ENCODE peak calls at places on chromosomes 4 and X, in ten cellular contexts. R, L, K, I, J, U, E, F, P and H are unnamed samples.

GRCh38 chr4:73918058-73918457 is 48.9 kb downstream of the CXCL1 start:
- DNase-seq in R (no peak), L (no peak), K (no peak), I (no peak), J (no peak), U (no peak), E (no peak), F (no peak), P (no peak), H (no peak)

GRCh38 chr4:73129319-73129718 is 59.8 kb upstream of the COX18 start:
- DNase-seq in R (no peak), L (no peak), K (no peak), I (no peak), J (no peak), U (no peak), E (no peak), F (no peak), P (no peak), H (no peak)

GRCh38 chr4:48071171-48071570 is 54.6 kb downstream of the NIPAL1 start:
- DNase-seq in R (no peak), L (no peak), K (no peak), I (no peak), J (no peak), U (no peak), E (no peak), F (no peak), P (no peak), H (peak; percentile 31)

GRCh38 chr4:146371812-146372211 is 149.9 kb downstream of the SLC10A7 start:
- DNase-seq in R (no peak), L (peak; percentile 25), K (no peak), I (peak; percentile 71), J (no peak), U (no peak), E (no peak), F (no peak), P (no peak), H (no peak)

GRCh38 chr4:153704522-153704921 is 20.4 kb downstream of the TLR2 start:
- DNase-seq in R (no peak), L (no peak), K (no peak), I (no peak), J (no peak), U (no peak), E (no peak), F (no peak), P (no peak), H (no peak)

GRCh38 chrX:84186603-84187358 is 1.2 kb downstream of the RPS6KA6 start:
- DNase-seq in R (no peak), L (peak; percentile 31), K (no peak), I (no peak), J (no peak), U (no peak), E (peak; percentile 24), F (no peak), P (no peak), H (no peak)

GRCh38 chr4:10459305-10459704 is 2.1 kb upstream of the ZNF518B start:
- DNase-seq in R (no peak), L (no peak), K (no peak), I (no peak), J (no peak), U (no peak), E (no peak), F (no peak), P (no peak), H (no peak)

GRCh38 chrX:115560211-115560977 is 580 bp upstream of the PLS3 start:
- DNase-seq in R (no peak), L (no peak), K (peak; percentile 30), I (no peak), J (peak; percentile 85), U (no peak), E (no peak), F (no peak), P (no peak), H (peak; percentile 64)

GRCh38 chrX:12972867-12973560 is 1.9 kb upstream of the TMSB4X start:
- DNase-seq in R (no peak), L (no peak), K (no peak), I (no peak), J (no peak), U (no peak), E (no peak), F (no peak), P (no peak), H (no peak)

GRCh38 chrX:45172890-45173289 is 27.8 kb downstream of the DIPK2B start:
- DNase-seq in R (peak; percentile 74), L (peak; percentile 69), K (no peak), I (peak; percentile 16), J (peak; percentile 84), U (no peak), E (peak; percentile 58), F (no peak), P (no peak), H (peak; percentile 6)
- TF ChIP-seq CTCF in R (no peak), L (no peak), K (no peak), I (no peak), J (no peak), U (no peak), E (no peak), F (no peak), P (no peak), H (no peak)

GRCh38 chr4:159268607-159269006 is 165.7 kb downstream of the RAPGEF2 start:
- DNase-seq in R (no peak), L (peak; percentile 52), K (no peak), I (no peak), J (no peak), U (no peak), E (no peak), F (no peak), P (no peak), H (no peak)
- H3K4me3 ChIP-seq in R (no peak overlapping the region), L (no peak overlapping the region), K (no peak overlapping the region), I (no peak overlapping the region), J (no peak overlapping the region), U (peak overlapping the region; percentile 21), E (peak overlapping the region; percentile 51), F (no peak overlapping the region), P (peak overlapping the region; percentile 50), H (no peak overlapping the region)

DNA sequence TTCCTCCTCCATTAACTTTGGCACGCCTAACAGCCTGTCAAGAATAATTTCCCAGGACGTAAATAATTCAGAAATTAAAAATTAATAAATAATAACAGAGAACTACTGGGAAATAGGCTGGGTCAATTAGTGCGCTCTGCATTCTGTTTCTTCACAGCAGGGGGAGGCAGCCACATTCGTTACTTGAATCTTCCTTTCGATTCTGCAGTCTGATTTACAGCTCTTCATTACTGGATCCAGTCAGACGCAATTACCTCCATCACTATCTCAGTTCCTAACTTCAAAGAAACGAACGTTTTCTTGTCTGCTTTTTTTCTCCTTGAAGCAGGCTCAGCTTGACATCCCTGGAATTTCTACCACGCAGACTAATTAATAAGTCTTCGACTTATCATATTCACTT is 9.0 kb upstream of the RPL34 start:
- DNase-seq in R (no peak), L (peak; percentile 43), K (no peak), I (peak; percentile 41), J (no peak), U (no peak), E (peak; percentile 23), F (no peak), P (no peak), H (peak; percentile 54)
- TF ChIP-seq CTCF in R (peak; percentile 17), L (peak; percentile 35), K (peak; percentile 26), I (peak; percentile 33), J (no peak), U (no peak), E (no peak), F (no peak), P (peak; percentile 27), H (peak; percentile 60)

DNA sequence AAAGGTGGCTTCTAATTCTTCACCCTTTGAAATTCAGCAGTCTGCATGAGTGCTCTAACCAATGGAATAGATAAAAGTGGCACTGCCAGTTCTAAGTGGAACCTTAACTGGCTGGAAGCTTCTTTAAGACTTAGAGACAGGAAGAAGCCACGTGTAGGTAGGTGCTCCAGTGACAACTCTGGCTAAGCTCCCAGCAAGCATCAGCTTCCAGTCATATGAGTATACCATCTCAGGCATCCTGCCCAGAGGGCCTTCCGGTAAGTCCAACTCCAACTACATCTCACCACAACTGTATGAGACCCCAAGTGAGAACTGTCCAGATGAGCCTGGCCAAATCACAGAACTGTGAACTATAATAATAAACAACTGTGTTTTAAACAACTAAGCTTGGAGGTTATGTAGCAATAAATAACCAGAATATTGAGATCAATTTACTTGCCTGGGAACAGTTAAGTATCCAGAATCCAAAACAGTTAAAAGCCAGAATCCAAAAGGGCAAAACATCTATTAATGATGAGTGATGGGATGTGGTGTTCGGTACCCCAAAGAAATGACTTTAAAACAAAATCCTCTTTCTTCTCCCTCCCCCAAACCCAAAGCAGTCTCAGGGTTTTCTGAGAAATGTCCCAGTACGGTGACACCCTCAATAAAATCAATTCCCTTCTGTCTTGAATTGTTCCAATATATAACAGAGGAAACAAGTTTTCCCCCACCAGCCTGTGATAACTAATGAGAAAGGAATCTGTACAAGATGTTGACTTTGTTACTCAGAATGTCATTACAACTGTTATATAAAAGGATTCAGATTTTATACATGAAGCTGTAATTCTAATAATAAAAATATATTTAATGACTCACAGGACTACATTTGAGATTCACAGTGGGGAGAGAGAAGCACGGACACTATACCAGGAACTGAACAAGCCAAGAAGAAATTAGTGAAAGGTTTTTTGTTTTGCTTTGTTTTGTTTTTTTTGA is 4.2 kb downstream of the TSPAN5 start:
- DNase-seq in R (peak; percentile 56), L (peak; percentile 97), K (peak; percentile 40), I (no peak), J (peak; percentile 88), U (no peak), E (peak; percentile 90), F (no peak), P (no peak), H (peak; percentile 95)
- H3K4me3 ChIP-seq in R (no peak overlapping the region), L (peak overlapping the region; percentile 97), K (peak overlapping the region; percentile 3), I (no peak overlapping the region), J (no peak overlapping the region), U (no peak overlapping the region), E (peak overlapping the region; percentile 86), F (no peak overlapping the region), P (no peak overlapping the region), H (peak overlapping the region; percentile 15)

GRCh38 chr4:164718817-164719216 is 35.1 kb upstream of the SMIM31 start:
- DNase-seq in R (peak; percentile 46), L (no peak), K (no peak), I (no peak), J (no peak), U (no peak), E (no peak), F (no peak), P (no peak), H (no peak)

GRCh38 chr4:164716901-164717300 is 37.0 kb upstream of the SMIM31 start:
- DNase-seq in R (no peak), L (peak; percentile 1), K (no peak), I (peak; percentile 39), J (peak; percentile 4), U (no peak), E (no peak), F (no peak), P (no peak), H (no peak)
- TF ChIP-seq CTCF in R (peak; percentile 48), L (no peak), K (no peak), I (peak; percentile 37), J (peak; percentile 30), U (no peak), E (no peak), F (no peak), P (peak; percentile 31), H (no peak)

GRCh38 chrX:11438380-11438723 is 145.1 kb downstream of the AMELX start:
- DNase-seq in R (no peak), L (no peak), K (no peak), I (no peak), J (no peak), U (no peak), E (no peak), F (no peak), P (no peak), H (no peak)
- H3K4me3 ChIP-seq in R (no peak overlapping the region), L (no peak overlapping the region), K (no peak overlapping the region), I (peak overlapping the region; percentile 7), J (no peak overlapping the region), U (no peak overlapping the region), E (no peak overlapping the region), F (no peak overlapping the region), P (no peak overlapping the region), H (no peak overlapping the region)